ENCODE peak calls at places on chromosomes 16 and 17, in eight cellular contexts. R, H, U, G, X, W, J and E are unnamed samples.

GRCh38 chr17:34547453-34548063 is 31.8 kb upstream of the TMEM132E start:
- DNase-seq in X (no peak), J (no peak), R (no peak), G (no peak), U (no peak), W (no peak), H (no peak), E (no peak)

GRCh38 chr16:67425046-67425445 is 5.9 kb upstream of the HSD11B2 start:
- DNase-seq in R (no peak), G (no peak), J (no peak), X (no peak), U (no peak), H (no peak), W (no peak), E (no peak)

GRCh38 chr16:67270931-67271338 is 8.4 kb upstream of the PLEKHG4 start:
- DNase-seq in R (no peak), X (no peak), W (no peak), U (no peak), J (no peak), G (no peak), H (no peak), E (no peak)

GRCh38 chr17:3920940-3921852 is 4.9 kb upstream of the P2RX1 start:
- DNase-seq in J (no peak), W (no peak), U (no peak), R (no peak), X (no peak), H (no peak), G (no peak), E (peak; percentile 90)

GRCh38 chr16:16105646-16106045 is 117.6 kb downstream of the ABCC6 start:
- DNase-seq in U (no peak), J (no peak), G (no peak), W (no peak), H (no peak), X (no peak), R (no peak), E (no peak)

GRCh38 chr17:33811006-33811760 is 443.9 kb upstream of the CCL2 start:
- DNase-seq in W (no peak), G (no peak), H (no peak), X (no peak), J (no peak), U (no peak), R (no peak), E (no peak)

GRCh38 chr17:18004345-18004744 is 31.7 kb downstream of the DRC3 start:
- DNase-seq in W (no peak), H (no peak), J (no peak), X (no peak), U (no peak), R (peak; percentile 52), G (no peak), E (no peak)

GRCh38 chr16:51508813-51509212 is 357.7 kb upstream of the SALL1 start:
- DNase-seq in U (no peak), J (no peak), H (no peak), G (no peak), X (no peak), W (no peak), R (peak; percentile 38), E (no peak)

GRCh38 chr17:35855965-35856364 is 12.7 kb downstream of the HEATR9 start:
- DNase-seq in J (no peak), X (no peak), W (no peak), U (no peak), G (no peak), R (no peak), H (no peak), E (no peak)

GRCh38 chr17:15657868-15658775 is 26.0 kb downstream of the TRIM16 start:
- DNase-seq in G (no peak), H (no peak), R (no peak), W (peak; percentile 57), J (no peak), X (no peak), U (no peak), E (no peak)

GRCh38 chr17:44314869-44315661 is 6.7 kb downstream of the RUNDC3A start:
- DNase-seq in X (peak; percentile 72), J (no peak), H (no peak), G (no peak), R (no peak), U (no peak), W (no peak), E (no peak)

GRCh38 chr17:9205520-9206159 is 184.3 kb downstream of the NTN1 start:
- DNase-seq in W (no peak), H (no peak), R (no peak), X (no peak), U (no peak), J (no peak), G (no peak), E (no peak)

GRCh38 chr16:12186774-12187335 is 210.3 kb downstream of the SNX29 start:
- DNase-seq in X (no peak), U (no peak), W (no peak), H (no peak), R (peak; percentile 49), J (no peak), G (no peak), E (no peak)

GRCh38 chr16:81632392-81633146 is 146.5 kb upstream of the PLCG2 start:
- DNase-seq in W (peak; percentile 93), U (no peak), X (no peak), R (peak; percentile 94), H (no peak), J (peak; percentile 37), G (peak; percentile 65), E (no peak)

GRCh38 chr16:83002351-83003334 is 375.9 kb downstream of the CDH13 start:
- DNase-seq in H (no peak), G (no peak), J (no peak), X (no peak), R (peak; percentile 54), W (no peak), U (no peak), E (no peak)

GRCh38 chr16:88116121-88116900 is 165.1 kb downstream of the BANP start:
- DNase-seq in H (no peak), W (no peak), J (no peak), X (no peak), U (no peak), G (no peak), R (peak; percentile 77), E (no peak)

GRCh38 chr16:53695070-53695469 is 8.6 kb downstream of the RPGRIP1L start:
- DNase-seq in X (no peak), G (no peak), U (no peak), J (no peak), W (no peak), H (no peak), R (peak; percentile 93), E (no peak)

GRCh38 chr17:79483122-79483521 is 127.7 kb downstream of the RBFOX3 start:
- DNase-seq in X (no peak), G (no peak), U (no peak), J (no peak), R (no peak), H (no peak), W (no peak), E (no peak)
- H3K4me3 ChIP-seq in X (no peak overlapping the region), G (no peak overlapping the region), U (no peak overlapping the region), J (no peak overlapping the region), R (no peak overlapping the region), H (no peak overlapping the region), W (no peak overlapping the region), E (no peak overlapping the region)

GRCh38 chr16:9302102-9302501 is 210.7 kb downstream of the HAPSTR1 start:
- DNase-seq in U (no peak), J (peak; percentile 35), G (no peak), H (no peak), W (no peak), X (no peak), R (no peak), E (no peak)

GRCh38 chr16:9300252-9300651 is 208.8 kb downstream of the HAPSTR1 start:
- DNase-seq in R (no peak), U (no peak), G (no peak), W (no peak), J (no peak), H (no peak), X (no peak), E (no peak)

GRCh38 chr16:9296273-9296593 is 204.8 kb downstream of the HAPSTR1 start:
- DNase-seq in W (no peak), G (no peak), X (no peak), J (no peak), H (no peak), U (no peak), R (no peak), E (no peak)

DNA sequence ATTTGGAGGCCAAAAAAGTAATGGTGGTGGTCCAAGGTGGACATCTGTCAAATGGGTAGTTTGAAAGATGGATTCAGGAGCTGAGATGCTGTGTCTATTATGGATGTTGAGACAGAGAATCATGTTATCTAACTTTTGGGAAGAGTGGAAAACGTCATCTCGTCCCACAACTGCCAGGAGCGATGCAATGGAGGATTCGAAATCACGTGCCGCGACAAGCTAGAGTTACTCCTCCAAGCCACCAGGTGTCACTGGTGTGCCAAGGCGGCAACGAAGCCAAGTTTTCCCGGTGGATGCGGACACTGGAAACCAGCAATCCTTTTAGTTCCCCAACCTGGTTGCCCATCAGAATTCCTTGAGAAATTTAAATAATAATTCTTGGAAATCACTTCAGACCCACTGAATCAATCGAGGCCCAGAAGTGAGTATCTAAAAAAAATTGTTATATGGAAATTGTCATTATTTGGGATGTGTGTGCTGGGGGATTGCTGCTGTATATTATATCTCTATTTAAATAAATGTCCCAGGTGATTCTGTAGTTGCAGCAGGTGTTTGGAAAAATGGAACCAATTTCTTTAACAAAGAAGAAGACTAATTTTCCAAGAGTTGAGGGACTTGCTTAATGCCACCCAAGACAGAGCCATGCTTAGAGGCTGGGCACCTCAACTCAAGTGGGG is 206.1 kb downstream of the HAPSTR1 start:
- DNase-seq in X (peak; percentile 59), R (no peak), G (no peak), H (no peak), W (peak; percentile 34), J (no peak), U (peak; percentile 19), E (peak; percentile 23)
- TF ChIP-seq CTCF in X (no peak), R (no peak), G (peak; percentile 54), H (peak; percentile 83), W (peak; percentile 78), J (peak; percentile 39), U (peak; percentile 28), E (peak; percentile 76)

GRCh38 chr17:83196088-83196765 is 116.8 kb downstream of the METRNL start:
- DNase-seq in X (no peak), R (peak; percentile 30), W (no peak), H (no peak), G (peak; percentile 36), J (no peak), U (peak; percentile 56), E (peak; percentile 61)

GRCh38 chr17:83194189-83194565 is 114.8 kb downstream of the METRNL start:
- DNase-seq in R (no peak), G (peak; percentile 39), U (peak; percentile 11), J (no peak), W (no peak), X (no peak), H (no peak), E (peak; percentile 15)

GRCh38 chr17:83196973-83197880 is 117.8 kb downstream of the METRNL start:
- DNase-seq in G (peak; percentile 42), J (no peak), H (peak; percentile 1), X (no peak), W (no peak), R (no peak), U (peak; percentile 36), E (peak; percentile 33)

GRCh38 chr17:83194761-83195329 is 115.4 kb downstream of the METRNL start:
- DNase-seq in R (no peak), H (no peak), G (peak; percentile 43), J (no peak), W (no peak), U (peak; percentile 29), X (no peak), E (peak; percentile 39)

GRCh38 chr17:83195330-83196087 is 116.1 kb downstream of the METRNL start:
- DNase-seq in J (no peak), H (peak; percentile 40), R (no peak), U (peak; percentile 65), G (peak; percentile 53), W (no peak), X (no peak), E (peak; percentile 79)
- H3K27ac ChIP-seq in J (no peak overlapping the region), H (peak overlapping the region; percentile 57), R (no peak overlapping the region), U (peak overlapping the region; percentile 46), G (no peak overlapping the region), W (no peak overlapping the region), X (no peak overlapping the region), E (peak overlapping the region; percentile 79)

GRCh38 chr17:20243524-20243923 is 223.8 kb downstream of the LGALS9B start:
- DNase-seq in H (no peak), J (no peak), R (peak; percentile 37), X (no peak), U (no peak), G (no peak), W (no peak), E (no peak)
- H3K4me3 ChIP-seq in H (no peak overlapping the region), J (no peak overlapping the region), R (no peak overlapping the region), X (no peak overlapping the region), U (no peak overlapping the region), G (no peak overlapping the region), W (no peak overlapping the region), E (no peak overlapping the region)